ENCODE peak calls at places on chromosomes 4 and X, in eight cellular contexts. U is HCT116, G is right lobe of liver, A is breast epithelium, E is Peyer's patch, D is body of pancreas, O is heart left ventricle, Z is ovary. R is an unnamed sample.

GRCh38 chr4:17773125-17773698 is 8.2 kb downstream of the FAM184B start:
- DNase-seq in U (no peak), G (no peak), A (no peak), E (no peak), D (no peak), O (no peak), Z (no peak), R (no peak)

GRCh38 chrX:107748490-107748889 is 27.1 kb downstream of the TSC22D3 start:
- DNase-seq in U (no peak), G (no peak), A (no peak), E (no peak), D (no peak), O (no peak), Z (no peak), R (no peak)

GRCh38 chrX:54248309-54248708 is 65.3 kb upstream of the FAM120C start:
- DNase-seq in U (peak; percentile 6), G (no peak), A (no peak), E (no peak), D (peak; percentile 2), O (no peak), Z (no peak), R (no peak)

GRCh38 chr4:124903995-124904722 is 191.6 kb upstream of the ANKRD50 start:
- DNase-seq in U (peak; percentile 47), G (no peak), A (no peak), E (no peak), D (peak; percentile 69), O (peak; percentile 32), Z (peak; percentile 27), R (no peak)

GRCh38 chrX:70494441-70494840 is 49.8 kb downstream of the DLG3 start:
- DNase-seq in U (no peak), G (no peak), A (no peak), E (no peak), D (no peak), O (no peak), Z (no peak), R (no peak)

GRCh38 chrX:1535241-1536041 is 1.5 kb downstream of the P2RY8 start:
- DNase-seq in U (no peak), G (peak; percentile 49), A (no peak), E (peak; percentile 36), D (peak; percentile 54), O (no peak), Z (peak; percentile 29), R (peak; percentile 30)

GRCh38 chr4:150078041-150078995 is at the start of gene DCLK2:
- DNase-seq in U (peak; percentile 21), G (peak; percentile 59), A (peak; percentile 23), E (peak; percentile 66), D (peak; percentile 74), O (peak; percentile 89), Z (peak; percentile 89), R (peak; percentile 79)

GRCh38 chrX:155864655-155865054 is 16.5 kb upstream of the VAMP7 start:
- DNase-seq in U (no peak), G (no peak), A (no peak), E (no peak), D (no peak), O (no peak), Z (no peak), R (no peak)

GRCh38 chr4:721261-722171 is 15.9 kb downstream of the PCGF3 start:
- DNase-seq in U (no peak), G (no peak), A (no peak), E (peak; percentile 69), D (no peak), O (no peak), Z (peak; percentile 75), R (peak; percentile 82)

GRCh38 chrX:8364369-8365141 is 100.1 kb upstream of the VCX3B start:
- DNase-seq in U (no peak), G (no peak), A (no peak), E (no peak), D (peak; percentile 2), O (no peak), Z (no peak), R (no peak)

GRCh38 chrX:154793084-154793483 is 12.2 kb downstream of the MPP1 start:
- DNase-seq in U (no peak), G (no peak), A (no peak), E (no peak), D (no peak), O (no peak), Z (no peak), R (no peak)

GRCh38 chr4:5959221-5959982 is 58.8 kb downstream of the C4orf50 start:
- DNase-seq in U (no peak), G (peak; percentile 4), A (no peak), E (no peak), D (no peak), O (no peak), Z (no peak), R (no peak)

GRCh38 chrX:13716905-13717304 is 17.5 kb downstream of the TRAPPC2 start:
- DNase-seq in U (no peak), G (no peak), A (no peak), E (no peak), D (peak; percentile 19), O (no peak), Z (no peak), R (no peak)

GRCh38 chr4:10761903-10762302 is 77.3 kb upstream of the CLNK start:
- DNase-seq in U (no peak), G (no peak), A (no peak), E (no peak), D (no peak), O (no peak), Z (no peak), R (no peak)

GRCh38 chr4:169253904-169254303 is 16.9 kb downstream of the SH3RF1 start:
- DNase-seq in U (no peak), G (no peak), A (no peak), E (no peak), D (no peak), O (no peak), Z (no peak), R (no peak)

GRCh38 chr4:174365018-174365587 is 81.4 kb downstream of the CEP44 start:
- DNase-seq in U (peak; percentile 26), G (no peak), A (no peak), E (no peak), D (peak; percentile 14), O (no peak), Z (no peak), R (peak; percentile 37)

GRCh38 chrX:153665726-153666306 is 7.8 kb downstream of the PNCK start:
- DNase-seq in U (no peak), G (no peak), A (no peak), E (no peak), D (no peak), O (no peak), Z (no peak), R (no peak)

GRCh38 chr4:24598025-24598424 is 13.7 kb upstream of the DHX15 start:
- DNase-seq in U (peak; percentile 58), G (no peak), A (no peak), E (peak; percentile 63), D (peak; percentile 83), O (no peak), Z (no peak), R (no peak)

GRCh38 chr4:86926428-86927086 is 8.3 kb upstream of the AFF1 start:
- DNase-seq in U (no peak), G (no peak), A (no peak), E (no peak), D (no peak), O (no peak), Z (no peak), R (no peak)

GRCh38 chr4:182083681-182084410 is 159.4 kb upstream of the TENM3 start:
- DNase-seq in U (no peak), G (no peak), A (no peak), E (no peak), D (no peak), O (no peak), Z (no peak), R (no peak)

GRCh38 chrX:38649227-38649626 is 87.9 kb downstream of the TSPAN7 start:
- DNase-seq in U (no peak), G (no peak), A (no peak), E (no peak), D (no peak), O (no peak), Z (no peak), R (no peak)

GRCh38 chrX:45769919-45770582 is 569.4 kb upstream of the DIPK2B start:
- DNase-seq in U (no peak), G (peak; percentile 69), A (peak; percentile 79), E (peak; percentile 74), D (peak; percentile 77), O (peak; percentile 55), Z (peak; percentile 69), R (peak; percentile 33)
- TF ChIP-seq POLR2A in U (no peak), G (peak; percentile 75), A (no peak), E (peak; percentile 55), D (peak; percentile 54), O (peak; percentile 54), Z (peak; percentile 23), R (no peak)

GRCh38 chrX:109463729-109464128 is 18.2 kb downstream of the GUCY2F start:
- DNase-seq in U (no peak), G (no peak), A (no peak), E (no peak), D (no peak), O (no peak), Z (no peak), R (no peak)
- H3K4me1 ChIP-seq in U (no peaks in the 10 kb centered on the region), G (no peaks in the 10 kb centered on the region), A (no peaks in the 10 kb centered on the region), E (no peaks in the 10 kb centered on the region), D (no peaks in the 10 kb centered on the region), O (no peaks in the 10 kb centered on the region), Z (no peaks in the 10 kb centered on the region), R (no peaks in the 10 kb centered on the region)

GRCh38 chr4:65670331-65671031 is at the start of gene EPHA5:
- DNase-seq in U (no peak), G (no peak), A (no peak), E (peak; percentile 51), D (peak; percentile 47), O (peak; percentile 57), Z (peak; percentile 79), R (peak; percentile 48)
- H3K4me3 ChIP-seq in U (no peak within 1 kb of the TSS), G (no peak within 1 kb of the TSS), A (peak within 1 kb of the TSS; percentile 63), E (peak within 1 kb of the TSS; percentile 34), D (peak within 1 kb of the TSS; percentile 0), O (peak within 1 kb of the TSS; percentile 58), Z (peak within 1 kb of the TSS; percentile 37), R (peak within 1 kb of the TSS; percentile 1)

DNA sequence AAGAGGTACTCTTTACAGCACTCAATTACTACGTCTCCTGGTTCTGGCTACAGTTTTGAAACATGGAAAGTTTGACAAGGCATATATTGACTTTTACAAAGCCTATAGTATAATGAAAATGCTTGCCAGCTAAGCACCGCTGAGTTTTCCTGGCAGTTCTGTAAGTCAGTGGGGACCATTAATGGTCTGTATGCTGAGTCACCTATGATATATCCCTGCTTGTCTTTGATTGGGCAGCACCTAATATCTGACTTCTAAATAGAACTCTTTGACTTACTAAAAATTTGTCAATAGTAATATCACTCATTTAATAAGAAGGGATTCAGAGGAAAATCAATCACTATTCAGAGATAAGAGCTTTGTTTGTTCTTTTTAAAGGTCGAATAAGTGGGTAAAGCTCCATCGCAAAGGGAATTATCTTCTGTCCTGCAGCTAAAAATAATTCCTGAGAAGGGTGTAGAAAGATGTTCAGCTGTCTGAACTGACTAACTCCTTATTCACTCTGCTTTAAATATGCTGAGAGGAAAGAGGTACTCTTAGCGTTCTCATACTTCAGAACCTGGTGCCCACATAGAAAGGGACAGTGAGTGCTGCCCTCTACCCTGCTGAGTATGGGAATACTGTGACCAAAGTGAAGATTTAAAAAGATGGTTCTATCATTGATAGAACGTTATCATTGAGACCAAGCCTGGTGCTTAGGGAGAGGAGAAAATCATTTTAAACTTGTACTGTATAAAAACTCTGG is 959 bp downstream of the SMPX start:
- DNase-seq in U (no peak), G (no peak), A (no peak), E (no peak), D (no peak), O (no peak), Z (no peak), R (no peak)
- TF ChIP-seq POLR2A in U (no peak), G (no peak), A (no peak), E (no peak), D (no peak), O (peak; percentile 14), Z (no peak), R (no peak)

GRCh38 chr4:121071640-121072037 is 696 bp downstream of the NDNF start:
- DNase-seq in U (no peak), G (no peak), A (no peak), E (no peak), D (no peak), O (no peak), Z (no peak), R (no peak)
- H3K4me1 ChIP-seq in U (peaks cover 12% of the 10 kb centered on the region), G (no peaks in the 10 kb centered on the region), A (no peaks in the 10 kb centered on the region), E (no peaks in the 10 kb centered on the region), D (peaks cover 21% of the 10 kb centered on the region), O (peaks cover 25% of the 10 kb centered on the region), Z (peaks cover 2% of the 10 kb centered on the region), R (peaks cover 21% of the 10 kb centered on the region)